ENCODE peak calls at places on chromosomes 11 and 22, in six cellular contexts. B is tibial artery; Y is cardiac fibroblast; C is colonic mucosa; W is stimulated activated CD8-positive, alpha-beta memory T cell treated with anti-CD3 and anti-CD28 coated beads, Interleukin-12 subunit alpha, Interleukin-12 subunit beta, amount 100 ng/mL, for 1 hour; V is activated T-cell treated with anti-CD3 and anti-CD28 coated beads for 48 hours. O is an unnamed sample.
A peak's percentile ranks its signal among the peaks of the same experiment; 100 is the strongest.

GRCh38 chr22:20234314-20234682 is 33.8 kb downstream of the RTN4R start:
- DNase-seq in Y (no peak), C (no peak), B (no peak), W (no peak), V (no peak), O (no peak)

GRCh38 chr22:19849800-19850481 is 4.7 kb downstream of the GNB1L start:
- DNase-seq in C (no peak), V (no peak), Y (no peak), W (no peak), B (no peak), O (no peak)

GRCh38 chr22:31244044-31244942 is 32.2 kb downstream of the LIMK2 start:
- DNase-seq in V (no peak), B (peak; percentile 71), Y (peak; percentile 90), C (no peak), W (no peak), O (peak; percentile 63)

GRCh38 chr11:130528862-130529261 is 80.4 kb downstream of the ADAMTS15 start:
- DNase-seq in Y (no peak), C (no peak), B (no peak), W (no peak), V (no peak), O (no peak)

GRCh38 chr22:46579751-46580449 is 40.3 kb upstream of the GRAMD4 start:
- DNase-seq in W (no peak), Y (no peak), V (no peak), B (no peak), C (no peak), O (no peak)

GRCh38 chr22:36480941-36481392 is 473 bp downstream of the TXN2 start:
- DNase-seq in W (no peak), V (no peak), Y (no peak), C (no peak), B (no peak), O (no peak)

GRCh38 chr11:9838229-9838628 is 174.4 kb downstream of the SWAP70 start:
- DNase-seq in B (no peak), W (no peak), C (no peak), Y (peak; percentile 80), V (no peak), O (no peak)

GRCh38 chr22:46039531-46039930 is 62.6 kb upstream of the WNT7B start:
- DNase-seq in Y (no peak), W (no peak), B (no peak), C (no peak), V (no peak), O (no peak)

GRCh38 chr11:65498727-65498976 is 193 bp upstream of the MALAT1 start:
- DNase-seq in V (no peak), W (no peak), Y (no peak), B (no peak), C (no peak), O (no peak)

GRCh38 chr11:94153320-94153719 is 24.7 kb downstream of the PANX1 start:
- DNase-seq in W (no peak), B (no peak), Y (no peak), V (no peak), C (no peak), O (no peak)